ENCODE peak calls at places on chromosomes 3 and 15, in seven cellular contexts. C is H1, L is HCT116, Q is lower leg skin, E is right lobe of liver, F is NB4, T is stomach. B is an unnamed sample.

GRCh38 chr3:153291052-153291689 is 129.1 kb downstream of the RAP2B start:
- DNase-seq in C (no peak), L (peak), Q (no peak), E (no peak), F (peak), T (no peak), B (peak)

GRCh38 chr3:120555661-120556509 is 40.3 kb upstream of the NDUFB4 start:
- DNase-seq in C (no peak), L (no peak), Q (no peak), E (peak), F (no peak), T (peak), B (no peak)

GRCh38 chr3:11238880-11239279 is 33.3 kb upstream of the ATG7 start:
- DNase-seq in C (no peak), L (peak), Q (no peak), E (no peak), F (no peak), T (no peak), B (no peak)

GRCh38 chr15:69126054-69126469 is 34.4 kb upstream of the GLCE start:
- DNase-seq in C (no peak), L (no peak), Q (no peak), E (peak), F (peak), T (no peak), B (no peak)

GRCh38 chr3:127551971-127552370 is 38.6 kb downstream of the TPRA1 start:
- DNase-seq in C (no peak), L (no peak), Q (no peak), E (no peak), F (no peak), T (no peak), B (no peak)

GRCh38 chr15:28989896-28990295 is 104.1 kb downstream of the APBA2 start:
- DNase-seq in C (no peak), L (no peak), Q (no peak), E (no peak), F (no peak), T (no peak), B (no peak)

GRCh38 chr15:75669191-75669878 is 21.6 kb downstream of the SNX33 start:
- DNase-seq in C (no peak), L (peak), Q (peak), E (no peak), F (no peak), T (peak), B (no peak)

GRCh38 chr15:64355559-64356442 is at the start of gene CSNK1G1:
- DNase-seq in C (peak), L (peak), Q (peak), E (peak), F (peak), T (peak), B (peak)

GRCh38 chr3:170162630-170163029 is 18.9 kb downstream of the PHC3 start:
- DNase-seq in C (no peak), L (no peak), Q (no peak), E (no peak), F (no peak), T (no peak), B (no peak)

GRCh38 chr3:177284383-177284881 is 87.2 kb upstream of the TBL1XR1 start:
- DNase-seq in C (peak), L (peak), Q (peak), E (no peak), F (peak), T (no peak), B (peak)

GRCh38 chr3:33437556-33438283 is 2.5 kb downstream of the UBP1 start:
- DNase-seq in C (no peak), L (no peak), Q (no peak), E (peak), F (peak), T (no peak), B (no peak)

GRCh38 chr3:39637807-39638206 is 170.3 kb downstream of the MOBP start:
- DNase-seq in C (no peak), L (peak), Q (no peak), E (no peak), F (peak), T (no peak), B (peak)

GRCh38 chr3:77071806-77072205 is 31.9 kb downstream of the ROBO2 start:
- DNase-seq in C (no peak), L (no peak), Q (no peak), E (no peak), F (no peak), T (no peak), B (no peak)

GRCh38 chr15:52445553-52445952 is 83.1 kb downstream of the MYO5A start:
- DNase-seq in C (no peak), L (no peak), Q (peak), E (no peak), F (no peak), T (no peak), B (no peak)

GRCh38 chr3:155748611-155749365 is 3.9 kb upstream of the PLCH1 start:
- DNase-seq in C (no peak), L (no peak), Q (no peak), E (no peak), F (no peak), T (no peak), B (no peak)

GRCh38 chr3:184688251-184688851 is 23.5 kb downstream of the MAGEF1 start:
- DNase-seq in C (no peak), L (no peak), Q (no peak), E (no peak), F (no peak), T (no peak), B (no peak)

GRCh38 chr3:74789111-74789510 is 174.7 kb upstream of the CNTN3 start:
- DNase-seq in C (no peak), L (no peak), Q (no peak), E (no peak), F (peak), T (no peak), B (no peak)

GRCh38 chr3:94234177-94234788 is 171.4 kb downstream of the NSUN3 start:
- DNase-seq in C (no peak), L (peak), Q (no peak), E (no peak), F (peak), T (no peak), B (peak)

GRCh38 chr15:70056091-70056680 is 41.5 kb downstream of the TLE3 start:
- DNase-seq in C (no peak), L (no peak), Q (no peak), E (no peak), F (no peak), T (no peak), B (no peak)

GRCh38 chr3:7879572-7879971 is 622.1 kb upstream of the LMCD1 start:
- DNase-seq in C (no peak), L (no peak), Q (no peak), E (no peak), F (no peak), T (no peak), B (no peak)

GRCh38 chr3:172341482-172342059 is 106.7 kb downstream of the GHSR start:
- DNase-seq in C (no peak), L (peak), Q (no peak), E (no peak), F (peak), T (no peak), B (peak)

GRCh38 chr15:96412045-96412918 is 81.8 kb downstream of the NR2F2 start:
- DNase-seq in C (no peak), L (no peak), Q (no peak), E (no peak), F (no peak), T (no peak), B (no peak)

GRCh38 chr3:197285557-197285956 is 12.9 kb downstream of the DLG1 start:
- DNase-seq in C (no peak), L (no peak), Q (no peak), E (no peak), F (no peak), T (no peak), B (no peak)

GRCh38 chr3:127734754-127735473 is 62.2 kb downstream of the ABTB1 start:
- DNase-seq in C (no peak), L (no peak), Q (peak), E (no peak), F (peak), T (no peak), B (no peak)

GRCh38 chr15:67048281-67049279 is 16.8 kb upstream of the SMAD3 start:
- DNase-seq in C (no peak), L (no peak), Q (no peak), E (peak), F (peak), T (peak), B (peak)

GRCh38 chr3:49703443-49703927 is 14.1 kb downstream of the RNF123 start:
- DNase-seq in C (peak), L (peak), Q (no peak), E (peak), F (peak), T (peak), B (peak)

GRCh38 chr3:50459792-50460191 is 43.6 kb downstream of the CACNA2D2 start:
- DNase-seq in C (no peak), L (no peak), Q (no peak), E (no peak), F (no peak), T (no peak), B (no peak)

GRCh38 chr15:79418693-79419279 is 13.3 kb upstream of the MINAR1 start:
- DNase-seq in C (no peak), L (no peak), Q (no peak), E (no peak), F (no peak), T (no peak), B (no peak)

GRCh38 chr3:54835701-54836100 is 92.2 kb downstream of the LRTM1 start:
- DNase-seq in C (no peak), L (no peak), Q (no peak), E (no peak), F (no peak), T (no peak), B (no peak)

GRCh38 chr3:97935842-97936241 is 36.4 kb downstream of the RIOX2 start:
- DNase-seq in C (no peak), L (no peak), Q (no peak), E (no peak), F (no peak), T (no peak), B (no peak)

GRCh38 chr3:190533511-190534282 is 19.8 kb downstream of the IL1RAP start:
- DNase-seq in C (no peak), L (no peak), Q (peak), E (peak), F (no peak), T (no peak), B (peak)

GRCh38 chr15:64351265-64351664 is 4.7 kb downstream of the CSNK1G1 start:
- DNase-seq in C (no peak), L (no peak), Q (no peak), E (no peak), F (no peak), T (no peak), B (no peak)

GRCh38 chr3:160921020-160921635 is 165.1 kb downstream of the PPM1L start:
- DNase-seq in C (no peak), L (peak), Q (no peak), E (no peak), F (peak), T (peak), B (peak)

GRCh38 chr3:108509263-108509662 is 1.1 kb downstream of the MYH15 start:
- DNase-seq in C (no peak), L (no peak), Q (no peak), E (no peak), F (no peak), T (no peak), B (no peak)

GRCh38 chr3:24242012-24242698 is 252.5 kb downstream of the THRB start:
- DNase-seq in C (no peak), L (no peak), Q (no peak), E (no peak), F (no peak), T (peak), B (no peak)

GRCh38 chr3:179700716-179701115 is 47.9 kb downstream of the USP13 start:
- DNase-seq in C (no peak), L (no peak), Q (no peak), E (no peak), F (no peak), T (no peak), B (no peak)

GRCh38 chr3:29764059-29764458 is 483.2 kb downstream of the RBMS3 start:
- DNase-seq in C (no peak), L (no peak), Q (no peak), E (no peak), F (no peak), T (no peak), B (no peak)

GRCh38 chr15:57921371-57921770 is 144.1 kb downstream of the ALDH1A2 start:
- DNase-seq in C (no peak), L (no peak), Q (peak), E (no peak), F (no peak), T (no peak), B (no peak)

GRCh38 chr3:20080956-20081554 is 40.8 kb downstream of the KAT2B start:
- DNase-seq in C (no peak), L (no peak), Q (peak), E (peak), F (peak), T (peak), B (no peak)

GRCh38 chr3:9890249-9891071 is at the start of gene JAGN1:
- DNase-seq in C (peak), L (peak), Q (peak), E (peak), F (peak), T (peak), B (peak)
- TF ChIP-seq POLR2A in C (peak), L (peak), Q (no peak), E (peak), F (peak), T (peak), B (peak)

GRCh38 chr3:18424862-18425640 is at the start of gene SATB1:
- DNase-seq in C (peak), L (no peak), Q (peak), E (peak), F (peak), T (peak), B (peak)
- TF ChIP-seq POLR2A in C (peak), L (no peak), Q (no peak), E (peak), F (no peak), T (no peak), B (peak)

GRCh38 chr3:82093641-82094040 is 332.2 kb upstream of the GBE1 start:
- DNase-seq in C (no peak), L (no peak), Q (no peak), E (no peak), F (no peak), T (no peak), B (no peak)
- TF ChIP-seq POLR2A in C (no peak), L (no peak), Q (no peak), E (no peak), F (no peak), T (no peak), B (no peak)

GRCh38 chr15:40754883-40755815 is at the start of gene RMDN3:
- DNase-seq in C (peak), L (peak), Q (peak), E (peak), F (peak), T (peak), B (peak)
- TF ChIP-seq POLR2A in C (peak), L (peak), Q (no peak), E (peak), F (peak), T (no peak), B (peak)

DNA sequence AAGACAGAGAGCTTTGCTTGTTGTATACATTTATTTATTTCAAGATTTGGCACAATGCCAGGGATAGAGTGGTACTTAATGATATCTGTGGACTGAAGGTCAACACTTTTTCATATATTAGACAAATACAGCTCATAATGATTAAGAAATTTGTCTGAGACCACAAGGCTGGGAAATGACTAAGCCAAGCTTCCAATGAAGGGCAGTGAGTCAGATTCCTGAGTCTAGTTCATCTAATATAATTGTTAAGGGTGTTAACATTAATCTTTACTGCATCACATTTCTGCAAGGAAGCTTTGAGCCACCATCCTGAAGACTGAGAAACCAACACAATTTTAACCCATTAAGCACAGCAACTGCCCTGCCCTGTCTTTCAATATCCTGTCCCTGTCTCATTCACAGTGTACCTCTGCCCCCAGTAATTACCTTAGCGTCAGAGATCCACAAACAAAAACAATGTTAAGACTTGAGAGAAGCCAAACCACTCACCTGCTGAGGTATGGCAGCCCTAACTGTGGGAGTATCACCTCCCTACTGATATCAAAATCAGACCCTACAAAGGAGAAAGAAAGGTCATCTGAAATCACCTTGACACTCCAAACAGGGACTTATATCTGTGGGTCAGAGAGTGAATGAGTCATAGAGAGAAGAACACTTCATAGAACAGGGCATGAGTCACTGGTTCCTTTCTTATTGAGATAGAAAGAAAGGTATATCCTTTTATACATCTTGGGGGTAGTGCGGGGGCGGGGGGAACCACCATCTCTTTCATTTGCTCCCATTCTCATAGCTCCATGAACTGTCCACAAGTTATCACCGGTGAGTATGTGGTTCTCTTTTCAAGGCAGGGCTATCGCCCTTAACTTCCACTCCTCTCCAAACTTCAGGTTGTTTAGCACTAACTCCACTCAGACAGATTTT is 74.7 kb downstream of the MAGI1 start:
- DNase-seq in C (no peak), L (peak), Q (no peak), E (no peak), F (peak), T (no peak), B (no peak)
- TF ChIP-seq POLR2A in C (no peak), L (no peak), Q (no peak), E (no peak), F (no peak), T (no peak), B (no peak)

GRCh38 chr15:72685925-72686794 is at the start of the genes BBS4 and HIGD2B:
- DNase-seq in C (peak), L (peak), Q (peak), E (peak), F (peak), T (peak), B (no peak)
- TF ChIP-seq POLR2A in C (peak), L (peak), Q (no peak), E (peak), F (peak), T (no peak), B (peak)

DNA sequence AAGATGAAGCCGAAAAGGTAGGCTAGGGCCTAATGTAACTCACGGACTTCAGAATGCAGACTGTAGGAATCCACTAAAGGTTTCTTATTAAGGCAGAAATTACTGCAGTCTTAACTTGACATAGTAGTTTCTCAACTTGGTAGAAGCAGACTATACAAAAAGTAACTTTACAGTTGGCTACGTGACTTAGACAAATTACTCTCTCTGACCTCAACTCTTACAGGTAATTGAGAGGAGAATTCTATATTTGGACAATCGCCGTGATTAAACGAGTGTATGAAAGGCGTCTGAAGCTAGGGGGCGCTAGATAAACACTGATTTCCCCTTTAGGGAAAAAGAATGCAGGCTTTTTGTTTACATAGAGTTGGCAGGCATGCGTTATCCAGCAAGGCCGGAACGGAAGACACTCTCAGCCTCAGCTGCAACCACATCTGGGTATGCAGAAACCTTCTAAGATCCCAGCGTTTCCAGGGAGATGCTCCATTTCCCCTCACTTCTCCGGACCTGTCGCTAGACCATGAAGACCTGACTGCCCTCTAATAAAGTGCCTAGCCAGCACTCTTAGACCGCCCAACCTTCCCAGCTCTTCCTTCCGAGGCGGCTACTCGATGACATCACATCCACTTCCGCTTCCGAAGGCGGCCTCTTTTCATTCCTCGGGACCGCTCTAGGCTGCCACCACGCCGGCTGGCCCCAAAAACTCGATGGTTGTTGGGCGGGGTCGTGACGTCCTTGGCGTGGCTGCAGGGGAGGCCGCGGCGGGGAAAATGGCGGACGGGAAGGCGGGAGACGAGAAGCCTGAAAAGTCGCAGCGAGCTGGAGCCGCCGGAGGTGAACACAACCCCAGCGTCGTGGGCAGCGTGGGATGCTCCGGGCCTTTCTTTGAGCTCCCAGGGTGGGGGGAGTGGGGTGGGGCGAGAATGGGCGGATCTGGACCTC is at the start of gene PCNP:
- DNase-seq in C (peak), L (peak), Q (peak), E (peak), F (peak), T (peak), B (peak)
- TF ChIP-seq POLR2A in C (peak), L (peak), Q (no peak), E (peak), F (peak), T (peak), B (peak)

GRCh38 chr3:46405301-46406079 is 1.4 kb downstream of the CCR5AS start:
- DNase-seq in C (no peak), L (no peak), Q (peak), E (no peak), F (no peak), T (peak), B (no peak)
- TF ChIP-seq POLR2A in C (no peak), L (no peak), Q (no peak), E (no peak), F (no peak), T (no peak), B (no peak)